ENCODE peak calls at places on chromosomes 12 and 14, in six cellular contexts. M is lower lobe of right lung, F is MCF 10A, T is astrocyte of the cerebellum, V is endothelial cell, Z is WTC11. J is an unnamed sample.

GRCh38 chr14:52954346-52955214 is 3.7 kb upstream of the FERMT2 start:
- DNase-seq in T (no peak), M (no peak), F (no peak), Z (no peak), V (no peak), J (no peak)

GRCh38 chr12:113912761-113913295 is 53.3 kb downstream of the RBM19 start:
- DNase-seq in V (peak), F (peak), M (peak), T (peak), Z (peak), J (no peak)

GRCh38 chr14:30499358-30499757 is 59.6 kb upstream of the G2E3 start:
- DNase-seq in Z (no peak), V (no peak), T (no peak), F (no peak), M (no peak), J (no peak)

GRCh38 chr12:6778212-6778570 is 5.9 kb downstream of the LAG3 start:
- DNase-seq in T (no peak), V (peak), Z (peak), F (no peak), M (no peak), J (peak)

GRCh38 chr14:83867871-83868270 is 1662.1 kb upstream of the FLRT2 start:
- DNase-seq in M (no peak), T (no peak), V (no peak), Z (no peak), F (no peak), J (no peak)

GRCh38 chr14:74483321-74483720 is 9.8 kb downstream of the NPC2 start:
- DNase-seq in T (no peak), F (no peak), M (no peak), Z (no peak), V (no peak), J (no peak)

GRCh38 chr14:61739133-61739532 is 23.1 kb upstream of the SNAPC1 start:
- DNase-seq in M (no peak), V (no peak), Z (no peak), T (no peak), F (no peak), J (no peak)

GRCh38 chr12:100141998-100142850 is 450 bp downstream of the BLTP3B start:
- DNase-seq in V (peak), T (no peak), Z (peak), F (no peak), M (peak), J (peak)

GRCh38 chr12:51806896-51807295 is 41.6 kb downstream of the FIGNL2 start:
- DNase-seq in T (no peak), M (no peak), F (no peak), Z (no peak), V (no peak), J (no peak)

GRCh38 chr12:79344855-79345840 is 345.6 kb downstream of the PAWR start:
- DNase-seq in F (peak), V (peak), M (no peak), Z (peak), T (peak), J (no peak)

GRCh38 chr12:110370732-110371141 is 32.8 kb downstream of the ANAPC7 start:
- DNase-seq in Z (no peak), T (no peak), V (no peak), M (no peak), F (peak), J (no peak)

GRCh38 chr12:29681996-29682534 is 101.7 kb downstream of the TMTC1 start:
- DNase-seq in V (no peak), F (peak), M (no peak), Z (no peak), T (no peak), J (no peak)

GRCh38 chr12:20374775-20375174 is 6.4 kb downstream of the PDE3A start:
- DNase-seq in Z (no peak), T (no peak), F (no peak), M (no peak), V (no peak), J (no peak)

GRCh38 chr12:34108405-34108803 is 86.1 kb downstream of the ALG10 start:
- DNase-seq in T (no peak), M (no peak), Z (no peak), F (no peak), V (no peak), J (peak)

GRCh38 chr12:132490481-132491348 is 764 bp downstream of the FBRSL1 start:
- DNase-seq in T (no peak), M (no peak), F (no peak), Z (no peak), V (peak), J (no peak)

GRCh38 chr14:70896981-70897380 is 10.3 kb upstream of the PCNX1 start:
- DNase-seq in F (no peak), Z (no peak), M (no peak), T (no peak), V (no peak), J (no peak)

GRCh38 chr14:93977790-93978581 is 1.6 kb upstream of the ASB2 start:
- DNase-seq in T (no peak), Z (no peak), V (no peak), F (no peak), M (no peak), J (peak)

GRCh38 chr12:63400746-63401145 is 249.7 kb upstream of the AVPR1A start:
- DNase-seq in T (no peak), M (no peak), F (peak), V (no peak), Z (no peak), J (no peak)

GRCh38 chr12:103933237-103933636 is 3.0 kb downstream of the HSP90B1 start:
- DNase-seq in Z (no peak), T (no peak), M (no peak), F (no peak), V (no peak), J (no peak)

GRCh38 chr12:20264608-20265114 is 103.7 kb upstream of the PDE3A start:
- DNase-seq in M (no peak), V (no peak), Z (peak), T (no peak), F (no peak), J (no peak)

GRCh38 chr14:75234173-75234855 is 44.3 kb upstream of the FOS start:
- DNase-seq in M (peak), T (peak), F (peak), Z (no peak), V (no peak), J (peak)

GRCh38 chr12:102116392-102116791 is 3.5 kb downstream of the NUP37 start:
- DNase-seq in T (no peak), M (no peak), Z (no peak), V (no peak), F (no peak), J (no peak)

GRCh38 chr14:71725802-71726638 is 206.2 kb upstream of the RGS6 start:
- DNase-seq in Z (no peak), T (peak), M (no peak), F (peak), V (no peak), J (no peak)

GRCh38 chr12:9760699-9761406 is at the start of gene CD69:
- DNase-seq in M (no peak), T (no peak), V (no peak), Z (no peak), F (no peak), J (no peak)

GRCh38 chr14:79831198-79831890 is 380.0 kb downstream of the DIO2 start:
- DNase-seq in V (no peak), Z (no peak), T (no peak), M (no peak), F (peak), J (no peak)

GRCh38 chr12:45170456-45171042 is 45.3 kb upstream of the ANO6 start:
- DNase-seq in V (peak), M (peak), T (peak), Z (peak), F (peak), J (peak)

GRCh38 chr12:49671051-49671765 is 36.0 kb downstream of the FMNL3 start:
- DNase-seq in M (no peak), F (no peak), V (no peak), Z (no peak), T (no peak), J (peak)

GRCh38 chr12:111469406-111469805 is 63.7 kb downstream of the SH2B3 start:
- DNase-seq in F (no peak), Z (no peak), V (no peak), M (no peak), T (no peak), J (no peak)

GRCh38 chr12:30622509-30622908 is 73.2 kb downstream of the IPO8 start:
- DNase-seq in F (peak), M (no peak), Z (no peak), T (no peak), V (no peak), J (no peak)

GRCh38 chr12:57612711-57613426 is 1.6 kb downstream of the ARHGEF25 start:
- DNase-seq in F (no peak), T (no peak), V (no peak), Z (no peak), M (no peak), J (peak)

GRCh38 chr14:45664668-45665356 is 411.8 kb upstream of the MIS18BP1 start:
- DNase-seq in M (no peak), F (peak), V (peak), T (no peak), Z (peak), J (peak)
- TF ChIP-seq CTCF in M (no peak), F (no peak), V (peak), T (no peak), Z (peak), J (no peak)

GRCh38 chr12:3743803-3744202 is 9.1 kb downstream of the CRACR2A start:
- DNase-seq in T (no peak), V (no peak), M (no peak), F (no peak), Z (no peak), J (no peak)

GRCh38 chr12:3741882-3742672 is 10.8 kb downstream of the CRACR2A start:
- DNase-seq in T (no peak), Z (no peak), V (no peak), F (no peak), M (no peak), J (no peak)

GRCh38 chr12:3746758-3747157 is 6.2 kb downstream of the CRACR2A start:
- DNase-seq in T (no peak), M (no peak), F (no peak), Z (no peak), V (no peak), J (no peak)

GRCh38 chr12:3745152-3745551 is 7.8 kb downstream of the CRACR2A start:
- DNase-seq in V (no peak), F (no peak), T (no peak), Z (no peak), M (no peak), J (no peak)

DNA sequence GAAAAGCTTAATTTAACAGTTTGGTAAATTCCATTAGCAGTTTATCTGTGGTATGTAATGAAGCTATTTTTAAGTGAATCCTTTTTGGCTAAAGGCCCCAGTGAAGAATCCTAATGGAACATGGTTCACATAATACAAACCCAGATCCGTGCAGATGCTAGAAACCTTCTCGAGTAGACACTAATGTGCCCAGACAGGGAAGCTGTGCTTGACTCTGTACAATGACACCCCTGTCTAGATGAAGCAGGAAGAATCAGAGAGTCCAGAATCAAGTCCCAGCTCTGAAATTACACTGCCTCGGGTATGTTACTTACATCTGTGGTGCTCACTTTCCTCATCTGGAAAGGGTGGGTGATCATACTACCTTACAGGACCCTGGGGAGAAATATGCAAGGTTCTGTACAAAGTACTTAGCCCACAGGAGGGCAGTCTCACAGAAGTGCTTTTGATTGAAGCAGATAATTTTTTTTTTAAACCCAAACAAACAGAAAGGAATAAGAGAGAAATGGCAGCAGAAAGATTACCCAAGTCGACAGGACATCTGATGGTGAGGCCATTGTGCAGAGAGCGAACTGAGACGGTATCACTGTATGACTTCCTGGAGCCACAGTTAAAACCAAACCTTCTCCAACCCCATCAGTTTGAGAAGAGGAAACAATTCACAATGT is 8.6 kb downstream of the CRACR2A start:
- DNase-seq in V (no peak), T (no peak), Z (no peak), F (no peak), M (no peak), J (no peak)
- TF ChIP-seq CTCF in V (no peak), T (no peak), Z (no peak), F (no peak), M (no peak), J (no peak)

DNA sequence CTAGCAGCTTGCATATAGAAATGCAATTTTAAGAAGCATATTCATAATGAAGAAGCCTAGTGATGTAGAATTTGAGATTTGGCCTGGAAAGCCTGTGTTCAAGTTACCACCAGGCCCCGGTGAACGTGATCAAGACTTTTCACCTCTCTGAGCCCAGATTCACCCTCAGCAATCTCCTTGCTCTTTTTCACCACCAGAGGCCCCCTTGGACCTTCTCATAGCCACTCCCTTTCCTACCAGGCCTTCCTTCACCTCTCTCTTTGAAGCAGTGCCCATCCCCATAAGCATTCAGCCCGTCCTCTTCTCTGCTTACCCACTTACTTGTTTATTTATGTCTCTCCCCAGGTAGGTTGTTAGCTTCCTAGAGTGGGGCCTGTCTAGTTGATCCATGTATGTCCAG is 1280.9 kb downstream of the AACS start:
- DNase-seq in M (no peak), T (no peak), Z (no peak), V (no peak), F (no peak), J (no peak)
- TF ChIP-seq CTCF in M (no peak), T (no peak), Z (no peak), V (no peak), F (peak), J (no peak)

GRCh38 chr12:127342861-127343260 is 924.1 kb upstream of the TMEM132C start:
- DNase-seq in F (no peak), V (no peak), Z (no peak), M (no peak), T (peak), J (no peak)
- TF ChIP-seq CTCF in F (no peak), V (no peak), Z (no peak), M (no peak), T (no peak), J (no peak)

GRCh38 chr14:95609398-95609990 is 74.6 kb downstream of the GLRX5 start:
- DNase-seq in T (no peak), Z (peak), F (peak), M (no peak), V (peak), J (no peak)

GRCh38 chr14:95614335-95614734 is 71.9 kb upstream of the TCL1B start:
- DNase-seq in F (no peak), T (no peak), V (no peak), Z (no peak), M (no peak), J (no peak)

GRCh38 chr14:95611293-95611880 is 74.8 kb upstream of the TCL1B start:
- DNase-seq in V (no peak), T (no peak), M (no peak), F (no peak), Z (no peak), J (no peak)
- TF ChIP-seq CTCF in V (no peak), T (no peak), M (no peak), F (no peak), Z (no peak), J (no peak)

DNA sequence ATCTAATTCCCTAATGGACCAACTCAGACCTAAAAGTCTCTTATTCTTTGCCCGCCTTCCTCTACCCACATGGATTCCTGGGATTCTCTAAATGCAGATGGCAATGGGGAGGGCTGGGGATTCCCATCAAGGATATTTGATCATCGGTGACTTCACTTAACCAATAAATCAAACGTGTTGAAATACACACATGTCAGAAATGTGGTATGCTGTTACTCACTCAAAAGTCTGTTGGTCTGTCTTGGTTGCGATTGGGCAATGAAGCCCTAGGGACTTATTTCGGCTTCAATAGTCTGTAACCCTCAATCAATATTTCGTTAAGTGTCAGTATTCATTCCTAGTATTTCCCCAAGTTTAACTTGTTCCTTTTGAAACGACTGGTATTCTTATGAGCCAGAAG is 117.2 kb upstream of the DIO3 start:
- DNase-seq in Z (no peak), F (peak), M (no peak), T (no peak), V (no peak), J (no peak)
- TF ChIP-seq CTCF in Z (no peak), F (no peak), M (no peak), T (no peak), V (no peak), J (no peak)

GRCh38 chr12:53221203-53222076 is 10.6 kb downstream of the RARG start:
- DNase-seq in T (no peak), Z (peak), F (no peak), M (peak), V (peak), J (peak)
- TF ChIP-seq CTCF in T (no peak), Z (no peak), F (no peak), M (peak), V (no peak), J (peak)

GRCh38 chr12:94198469-94198868 is 50.1 kb downstream of the PLXNC1 start:
- DNase-seq in Z (no peak), V (no peak), F (no peak), M (no peak), T (no peak), J (no peak)

GRCh38 chr12:94195483-94195882 is 47.1 kb downstream of the PLXNC1 start:
- DNase-seq in V (no peak), T (no peak), F (no peak), M (no peak), Z (no peak), J (no peak)

GRCh38 chr12:94200695-94201094 is 52.3 kb downstream of the PLXNC1 start:
- DNase-seq in T (no peak), V (no peak), F (no peak), M (no peak), Z (no peak), J (no peak)

GRCh38 chr12:94200069-94200468 is 51.7 kb downstream of the PLXNC1 start:
- DNase-seq in T (no peak), M (no peak), V (no peak), F (no peak), Z (no peak), J (no peak)

GRCh38 chr12:94198872-94199271 is 50.5 kb downstream of the PLXNC1 start:
- DNase-seq in V (no peak), Z (peak), M (no peak), T (no peak), F (no peak), J (no peak)
- TF ChIP-seq CTCF in V (no peak), Z (no peak), M (no peak), T (no peak), F (no peak), J (no peak)

DNA sequence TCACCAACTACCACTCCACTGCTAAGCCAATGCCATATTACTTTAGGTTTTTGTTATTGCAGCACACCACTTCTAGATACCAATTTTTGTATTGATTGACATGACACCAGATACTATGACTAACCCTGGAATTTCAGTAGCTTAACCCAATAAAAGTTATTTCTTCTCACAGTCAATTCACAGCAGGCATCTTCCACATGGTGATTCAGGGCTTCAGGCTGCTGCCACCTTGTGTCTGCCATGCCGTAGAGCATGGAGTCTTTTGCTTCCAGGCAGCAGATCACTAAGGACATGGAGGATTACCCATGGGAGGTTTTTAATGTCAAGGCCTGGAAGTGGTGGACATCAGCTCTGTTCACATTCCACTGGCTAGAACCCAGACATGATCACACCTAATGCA is 56.4 kb upstream of the LTA4H start:
- DNase-seq in V (no peak), Z (peak), F (peak), T (no peak), M (no peak), J (no peak)
- TF ChIP-seq CTCF in V (no peak), Z (no peak), F (no peak), T (no peak), M (no peak), J (no peak)

GRCh38 chr14:72926292-72927028 is at the start of gene DCAF4:
- DNase-seq in V (peak), M (peak), Z (peak), F (peak), T (peak), J (peak)
- TF ChIP-seq CTCF in V (no peak), M (no peak), Z (no peak), F (no peak), T (no peak), J (no peak)